ENCODE peak calls at places on chromosomes 3 and 15, in ten cellular contexts. One of them, this sample, is unnamed.

GRCh38 chr3:152285509-152285908 is 16.8 kb downstream of the MBNL1 start:
- DNase-seq in AG04450: no peak
- DNase-seq in suprapubic skin: no peak
- DNase-seq in heart left ventricle: no peak
- DNase-seq in tibial artery: no peak
- DNase-seq in GM12865: no peak
- DNase-seq in heart right ventricle: no peak
- DNase-seq in OCI-LY7: no peak
- DNase-seq in kidney epithelial cell: no peak
- DNase-seq in fibroblast of the aortic adventitia: no peak
- DNase-seq in this sample: no peak

GRCh38 chr15:79994651-79995050 is 23.7 kb upstream of the BCL2A1 start:
- DNase-seq in AG04450: no peak
- DNase-seq in suprapubic skin: no peak
- DNase-seq in heart left ventricle: no peak
- DNase-seq in tibial artery: no peak
- DNase-seq in GM12865: no peak
- DNase-seq in heart right ventricle: no peak
- DNase-seq in OCI-LY7: no peak
- DNase-seq in kidney epithelial cell: peak; percentile 44
- DNase-seq in fibroblast of the aortic adventitia: peak; percentile 28
- DNase-seq in this sample: no peak

GRCh38 chr3:78734048-78734637 is 1033.7 kb downstream of the ROBO1 start:
- DNase-seq in AG04450: no peak
- DNase-seq in suprapubic skin: no peak
- DNase-seq in heart left ventricle: no peak
- DNase-seq in tibial artery: no peak
- DNase-seq in GM12865: no peak
- DNase-seq in heart right ventricle: no peak
- DNase-seq in OCI-LY7: no peak
- DNase-seq in kidney epithelial cell: no peak
- DNase-seq in fibroblast of the aortic adventitia: peak; percentile 50
- DNase-seq in this sample: no peak

GRCh38 chr3:38651153-38651789 is 1.8 kb upstream of the SCN5A start:
- DNase-seq in AG04450: peak; percentile 18
- DNase-seq in suprapubic skin: no peak
- DNase-seq in heart left ventricle: peak; percentile 69
- DNase-seq in tibial artery: peak; percentile 45
- DNase-seq in GM12865: peak; percentile 70
- DNase-seq in heart right ventricle: peak; percentile 68
- DNase-seq in OCI-LY7: peak; percentile 55
- DNase-seq in kidney epithelial cell: peak; percentile 9
- DNase-seq in fibroblast of the aortic adventitia: peak; percentile 56
- DNase-seq in this sample: peak; percentile 80

GRCh38 chr15:62835351-62835750 is 207.2 kb upstream of the TPM1 start:
- DNase-seq in AG04450: no peak
- DNase-seq in suprapubic skin: no peak
- DNase-seq in heart left ventricle: peak; percentile 46
- DNase-seq in tibial artery: no peak
- DNase-seq in GM12865: no peak
- DNase-seq in heart right ventricle: peak; percentile 41
- DNase-seq in OCI-LY7: no peak
- DNase-seq in kidney epithelial cell: no peak
- DNase-seq in fibroblast of the aortic adventitia: no peak
- DNase-seq in this sample: no peak

GRCh38 chr3:99686955-99687612 is 48.7 kb downstream of the COL8A1 start:
- DNase-seq in AG04450: no peak
- DNase-seq in suprapubic skin: no peak
- DNase-seq in heart left ventricle: peak; percentile 48
- DNase-seq in tibial artery: peak; percentile 64
- DNase-seq in GM12865: peak; percentile 74
- DNase-seq in heart right ventricle: peak; percentile 43
- DNase-seq in OCI-LY7: peak; percentile 39
- DNase-seq in kidney epithelial cell: no peak
- DNase-seq in fibroblast of the aortic adventitia: peak; percentile 82
- DNase-seq in this sample: peak; percentile 65

GRCh38 chr3:141255864-141256263 is 24.2 kb downstream of the PXYLP1 start:
- DNase-seq in AG04450: no peak
- DNase-seq in suprapubic skin: no peak
- DNase-seq in heart left ventricle: peak; percentile 19
- DNase-seq in tibial artery: no peak
- DNase-seq in GM12865: peak; percentile 27
- DNase-seq in heart right ventricle: no peak
- DNase-seq in OCI-LY7: no peak
- DNase-seq in kidney epithelial cell: no peak
- DNase-seq in fibroblast of the aortic adventitia: peak; percentile 35
- DNase-seq in this sample: peak; percentile 70

GRCh38 chr3:144257381-144257780 is 285.8 kb downstream of the DIPK2A start:
- DNase-seq in AG04450: no peak
- DNase-seq in suprapubic skin: no peak
- DNase-seq in heart left ventricle: no peak
- DNase-seq in tibial artery: no peak
- DNase-seq in GM12865: no peak
- DNase-seq in heart right ventricle: no peak
- DNase-seq in OCI-LY7: no peak
- DNase-seq in kidney epithelial cell: no peak
- DNase-seq in fibroblast of the aortic adventitia: no peak
- DNase-seq in this sample: no peak

GRCh38 chr3:18100126-18100525 is 325.0 kb downstream of the SATB1 start:
- DNase-seq in AG04450: no peak
- DNase-seq in suprapubic skin: no peak
- DNase-seq in heart left ventricle: no peak
- DNase-seq in tibial artery: no peak
- DNase-seq in GM12865: no peak
- DNase-seq in heart right ventricle: no peak
- DNase-seq in OCI-LY7: no peak
- DNase-seq in kidney epithelial cell: no peak
- DNase-seq in fibroblast of the aortic adventitia: peak; percentile 50
- DNase-seq in this sample: no peak

GRCh38 chr15:66789029-66790025 is 87.3 kb downstream of the SMAD6 start:
- DNase-seq in AG04450: peak; percentile 78
- DNase-seq in suprapubic skin: no peak
- DNase-seq in heart left ventricle: no peak
- DNase-seq in tibial artery: peak; percentile 61
- DNase-seq in GM12865: peak; percentile 33
- DNase-seq in heart right ventricle: no peak
- DNase-seq in OCI-LY7: peak; percentile 61
- DNase-seq in kidney epithelial cell: no peak
- DNase-seq in fibroblast of the aortic adventitia: peak; percentile 86
- DNase-seq in this sample: peak; percentile 23

GRCh38 chr3:169818330-169818729 is 5.6 kb upstream of the LRRC34 start:
- DNase-seq in AG04450: no peak
- DNase-seq in suprapubic skin: no peak
- DNase-seq in heart left ventricle: no peak
- DNase-seq in tibial artery: no peak
- DNase-seq in GM12865: no peak
- DNase-seq in heart right ventricle: no peak
- DNase-seq in OCI-LY7: no peak
- DNase-seq in kidney epithelial cell: no peak
- DNase-seq in fibroblast of the aortic adventitia: peak; percentile 29
- DNase-seq in this sample: no peak

GRCh38 chr3:188431553-188431952 is 277.6 kb downstream of the LPP start:
- DNase-seq in AG04450: no peak
- DNase-seq in suprapubic skin: no peak
- DNase-seq in heart left ventricle: no peak
- DNase-seq in tibial artery: no peak
- DNase-seq in GM12865: no peak
- DNase-seq in heart right ventricle: no peak
- DNase-seq in OCI-LY7: no peak
- DNase-seq in kidney epithelial cell: peak; percentile 12
- DNase-seq in fibroblast of the aortic adventitia: peak; percentile 71
- DNase-seq in this sample: no peak

GRCh38 chr3:193711523-193711963 is 118.5 kb downstream of the OPA1 start:
- DNase-seq in AG04450: no peak
- DNase-seq in suprapubic skin: no peak
- DNase-seq in heart left ventricle: no peak
- DNase-seq in tibial artery: no peak
- DNase-seq in GM12865: no peak
- DNase-seq in heart right ventricle: no peak
- DNase-seq in OCI-LY7: no peak
- DNase-seq in kidney epithelial cell: no peak
- DNase-seq in fibroblast of the aortic adventitia: no peak
- DNase-seq in this sample: no peak

DNA sequence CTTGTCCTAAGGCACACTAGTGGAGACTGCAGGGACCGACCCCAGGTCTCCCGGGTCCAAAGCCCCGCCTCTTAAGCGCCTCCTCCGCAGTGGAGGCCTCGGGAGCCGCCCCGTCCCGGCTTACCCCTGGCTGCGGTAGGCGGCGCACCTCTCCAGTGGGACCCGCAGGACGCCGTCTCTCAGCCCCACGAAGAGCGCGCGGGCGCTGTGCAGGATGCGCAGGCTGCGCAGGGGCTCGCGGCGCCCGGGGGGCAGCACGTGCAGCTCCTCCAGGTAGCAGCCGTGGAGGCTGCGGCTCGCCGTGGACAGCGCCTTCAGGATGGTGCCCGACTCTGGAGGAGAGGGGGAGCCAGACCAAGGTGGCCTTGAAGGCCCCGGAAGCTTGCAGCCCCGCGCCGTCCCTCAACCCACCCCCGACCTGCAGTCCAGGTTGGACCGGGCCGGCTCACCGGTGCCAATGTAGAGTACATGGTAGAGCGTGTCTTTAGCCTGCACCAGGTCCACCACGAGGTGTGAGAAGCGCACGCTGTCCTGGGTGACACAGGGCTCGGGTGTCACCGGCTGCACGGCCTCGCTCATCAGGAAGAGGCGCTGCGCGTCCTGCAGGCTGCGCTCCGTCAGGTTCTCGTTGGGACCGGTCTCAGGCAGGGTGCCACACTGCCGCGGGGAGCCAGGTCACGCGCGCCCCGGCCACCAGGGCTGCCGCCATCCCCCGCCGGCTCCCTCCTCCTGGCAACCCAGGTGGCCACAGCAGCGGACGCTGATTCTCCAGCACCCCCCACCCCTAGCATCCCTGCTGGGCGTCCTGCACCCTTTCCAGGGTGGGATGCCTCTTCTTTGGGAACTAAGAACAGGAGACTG is 105.5 kb downstream of the SEMA5B start:
- DNase-seq in AG04450: no peak
- DNase-seq in suprapubic skin: peak; percentile 71
- DNase-seq in heart left ventricle: no peak
- DNase-seq in tibial artery: peak; percentile 21
- DNase-seq in GM12865: peak; percentile 40
- DNase-seq in heart right ventricle: no peak
- DNase-seq in OCI-LY7: no peak
- DNase-seq in kidney epithelial cell: no peak
- DNase-seq in fibroblast of the aortic adventitia: no peak
- DNase-seq in this sample: peak; percentile 65
- TF ChIP-seq CTCF in AG04450: no peak
- TF ChIP-seq CTCF in suprapubic skin: no peak
- TF ChIP-seq CTCF in heart left ventricle: no peak
- TF ChIP-seq CTCF in tibial artery: no peak
- TF ChIP-seq CTCF in GM12865: peak; percentile 11
- TF ChIP-seq CTCF in heart right ventricle: no peak
- TF ChIP-seq CTCF in OCI-LY7: no peak
- TF ChIP-seq CTCF in kidney epithelial cell: peak; percentile 5
- TF ChIP-seq CTCF in fibroblast of the aortic adventitia: no peak
- TF ChIP-seq CTCF in this sample: no peak

DNA sequence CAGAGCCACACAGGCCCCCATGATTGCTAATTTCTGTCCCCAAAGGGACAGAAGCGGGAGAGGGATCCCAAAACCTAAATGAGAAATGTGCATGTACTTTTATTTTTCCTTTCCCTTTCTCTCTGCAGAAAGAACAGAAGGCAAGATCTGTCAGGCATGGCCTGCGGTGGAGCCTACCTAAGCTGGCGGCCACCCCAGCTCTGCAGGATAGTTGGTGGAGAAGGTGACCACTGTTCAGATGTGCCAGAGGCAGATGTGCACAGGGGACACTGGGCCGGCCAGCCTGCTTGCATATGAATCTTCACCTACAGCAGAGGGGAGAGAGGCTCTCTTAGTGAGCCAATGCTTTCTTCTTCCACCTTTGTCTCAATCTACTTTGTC is 2.1 kb upstream of the AMOTL2 start:
- DNase-seq in AG04450: no peak
- DNase-seq in suprapubic skin: peak; percentile 70
- DNase-seq in heart left ventricle: no peak
- DNase-seq in tibial artery: peak; percentile 15
- DNase-seq in GM12865: no peak
- DNase-seq in heart right ventricle: no peak
- DNase-seq in OCI-LY7: no peak
- DNase-seq in kidney epithelial cell: no peak
- DNase-seq in fibroblast of the aortic adventitia: no peak
- DNase-seq in this sample: no peak
- TF ChIP-seq CTCF in AG04450: no peak
- TF ChIP-seq CTCF in suprapubic skin: no peak
- TF ChIP-seq CTCF in heart left ventricle: no peak
- TF ChIP-seq CTCF in tibial artery: no peak
- TF ChIP-seq CTCF in GM12865: no peak
- TF ChIP-seq CTCF in heart right ventricle: no peak
- TF ChIP-seq CTCF in OCI-LY7: no peak
- TF ChIP-seq CTCF in kidney epithelial cell: no peak
- TF ChIP-seq CTCF in fibroblast of the aortic adventitia: no peak
- TF ChIP-seq CTCF in this sample: no peak

DNA sequence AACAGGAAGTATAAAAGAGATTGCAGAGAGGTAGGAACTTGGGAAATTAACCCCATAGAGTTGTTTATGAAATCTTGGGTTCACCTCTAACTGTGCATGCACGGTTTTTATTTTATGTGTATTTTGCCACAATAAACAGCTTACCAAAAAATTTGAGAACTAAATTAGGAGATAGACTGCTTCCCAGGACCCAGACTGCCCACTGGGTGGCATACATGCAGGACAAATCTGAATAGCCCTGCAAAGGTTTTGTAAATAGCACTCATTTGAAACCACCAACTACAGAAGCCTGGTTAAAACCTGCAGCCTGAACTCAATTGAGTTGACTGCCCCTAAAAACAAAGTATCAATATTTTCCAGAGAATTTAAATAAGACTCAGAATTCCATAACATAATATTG is 96.4 kb upstream of the SLCO2A1 start:
- DNase-seq in AG04450: no peak
- DNase-seq in suprapubic skin: no peak
- DNase-seq in heart left ventricle: no peak
- DNase-seq in tibial artery: no peak
- DNase-seq in GM12865: no peak
- DNase-seq in heart right ventricle: no peak
- DNase-seq in OCI-LY7: no peak
- DNase-seq in kidney epithelial cell: no peak
- DNase-seq in fibroblast of the aortic adventitia: no peak
- DNase-seq in this sample: no peak
- TF ChIP-seq CTCF in AG04450: peak; percentile 26
- TF ChIP-seq CTCF in suprapubic skin: no peak
- TF ChIP-seq CTCF in heart left ventricle: no peak
- TF ChIP-seq CTCF in tibial artery: no peak
- TF ChIP-seq CTCF in GM12865: no peak
- TF ChIP-seq CTCF in heart right ventricle: no peak
- TF ChIP-seq CTCF in OCI-LY7: peak; percentile 39
- TF ChIP-seq CTCF in kidney epithelial cell: no peak
- TF ChIP-seq CTCF in fibroblast of the aortic adventitia: peak; percentile 13
- TF ChIP-seq CTCF in this sample: no peak

GRCh38 chr3:116233921-116234320 is 211.4 kb downstream of the LSAMP start:
- DNase-seq in AG04450: no peak
- DNase-seq in suprapubic skin: no peak
- DNase-seq in heart left ventricle: no peak
- DNase-seq in tibial artery: no peak
- DNase-seq in GM12865: no peak
- DNase-seq in heart right ventricle: no peak
- DNase-seq in OCI-LY7: no peak
- DNase-seq in kidney epithelial cell: no peak
- DNase-seq in fibroblast of the aortic adventitia: no peak
- DNase-seq in this sample: no peak

GRCh38 chr3:116242825-116243224 is 202.5 kb downstream of the LSAMP start:
- DNase-seq in AG04450: no peak
- DNase-seq in suprapubic skin: no peak
- DNase-seq in heart left ventricle: no peak
- DNase-seq in tibial artery: no peak
- DNase-seq in GM12865: no peak
- DNase-seq in heart right ventricle: no peak
- DNase-seq in OCI-LY7: no peak
- DNase-seq in kidney epithelial cell: no peak
- DNase-seq in fibroblast of the aortic adventitia: no peak
- DNase-seq in this sample: no peak

GRCh38 chr3:116238863-116239262 is 206.4 kb downstream of the LSAMP start:
- DNase-seq in AG04450: no peak
- DNase-seq in suprapubic skin: no peak
- DNase-seq in heart left ventricle: no peak
- DNase-seq in tibial artery: no peak
- DNase-seq in GM12865: no peak
- DNase-seq in heart right ventricle: no peak
- DNase-seq in OCI-LY7: no peak
- DNase-seq in kidney epithelial cell: no peak
- DNase-seq in fibroblast of the aortic adventitia: no peak
- DNase-seq in this sample: no peak
- TF ChIP-seq CTCF in AG04450: no peak
- TF ChIP-seq CTCF in suprapubic skin: no peak
- TF ChIP-seq CTCF in heart left ventricle: no peak
- TF ChIP-seq CTCF in tibial artery: no peak
- TF ChIP-seq CTCF in GM12865: no peak
- TF ChIP-seq CTCF in heart right ventricle: no peak
- TF ChIP-seq CTCF in OCI-LY7: no peak
- TF ChIP-seq CTCF in kidney epithelial cell: no peak
- TF ChIP-seq CTCF in fibroblast of the aortic adventitia: no peak
- TF ChIP-seq CTCF in this sample: no peak

This sample was measured in activated CD8-positive, alpha-beta T cell treated with anti-CD3 and anti-CD28 coated beads for 36 hours.